ENCODE peak calls at places on chromosomes 6 and 20, in four cellular contexts. H, B, Q and Y are unnamed samples.

GRCh38 chr6:48109902-48110301 is 1.1 kb downstream of the PTCHD4 start:
- DNase-seq in H (no peak), B (no peak), Q (no peak), Y (no peak)

GRCh38 chr6:14772188-14772587 is 473.7 kb upstream of the JARID2 start:
- DNase-seq in B (no peak), H (no peak), Q (no peak), Y (no peak)

GRCh38 chr20:3158968-3159431 is 665 bp downstream of the FASTKD5 start:
- DNase-seq in B (no peak), Q (no peak), H (no peak), Y (no peak)

GRCh38 chr6:22447862-22448261 is 121.5 kb upstream of the HDGFL1 start:
- DNase-seq in Q (no peak), B (no peak), H (no peak), Y (no peak)

GRCh38 chr20:57317789-57318371 is 11.7 kb upstream of the SPO11 start:
- DNase-seq in Q (no peak), B (no peak), H (no peak), Y (no peak)

GRCh38 chr6:79077680-79078056 is 386 bp downstream of the PHIP start:
- DNase-seq in Q (no peak), H (no peak), B (no peak), Y (peak; percentile 50)

GRCh38 chr6:154791561-154792317 is 58.5 kb downstream of the SCAF8 start:
- DNase-seq in H (no peak), B (no peak), Q (no peak), Y (no peak)

GRCh38 chr20:19783966-19784401 is 25.9 kb downstream of the RIN2 start:
- DNase-seq in B (no peak), Q (no peak), H (no peak), Y (no peak)

GRCh38 chr20:22402990-22403859 is 181.1 kb downstream of the FOXA2 start:
- DNase-seq in B (no peak), Q (no peak), H (no peak), Y (no peak)

GRCh38 chr6:4567141-4567540 is 209.1 kb upstream of the CDYL start:
- DNase-seq in B (no peak), H (no peak), Q (no peak), Y (no peak)

DNA sequence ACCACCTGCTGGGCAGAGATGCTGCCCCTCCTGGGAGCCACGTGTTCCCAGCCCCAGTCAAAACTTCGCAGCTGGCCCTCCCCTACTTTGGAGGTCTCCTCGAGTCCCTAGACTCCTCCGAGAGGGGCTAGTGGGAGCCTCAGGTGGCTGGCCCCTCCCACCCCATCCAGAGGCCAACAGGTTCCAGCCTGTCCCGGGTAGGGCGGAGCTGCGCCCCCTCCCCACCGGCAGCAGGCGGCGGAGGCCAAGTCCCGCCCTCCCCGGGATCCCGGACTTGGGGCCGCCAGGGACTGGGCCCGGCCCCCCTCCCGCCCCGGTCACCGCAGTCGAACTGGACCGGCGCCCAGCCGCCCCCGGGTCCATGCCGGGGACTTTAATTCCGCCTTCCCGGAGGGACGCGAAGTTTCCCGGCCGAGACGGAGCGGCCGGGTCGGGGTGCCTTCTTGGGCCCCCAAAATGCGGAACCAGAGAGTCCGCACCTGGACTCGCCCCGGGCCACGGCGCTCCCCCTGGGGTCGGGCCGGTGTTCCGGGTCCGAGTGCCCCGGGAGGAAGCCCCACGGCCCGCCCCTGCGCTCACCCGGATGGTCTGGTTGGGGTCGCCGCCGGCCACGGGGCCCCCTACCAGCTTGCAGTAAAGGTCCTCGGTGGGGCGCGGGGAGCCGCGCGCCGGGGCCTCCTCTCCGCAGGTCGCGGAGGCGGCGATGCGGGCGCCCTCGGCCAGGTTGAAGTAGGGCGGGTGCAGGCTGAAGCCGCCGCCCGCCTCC is 559 bp downstream of the LAMA5 start:
- DNase-seq in Q (no peak), B (no peak), H (peak; percentile 82), Y (no peak)
- H3K4me1 ChIP-seq in Q (peaks cover 74% of the 10 kb centered on the region), B (peaks cover 13% of the 10 kb centered on the region), H (no peaks in the 10 kb centered on the region), Y (peaks cover 16% of the 10 kb centered on the region)

GRCh38 chr6:40585661-40586269 is 1.4 kb downstream of the LRFN2 start:
- DNase-seq in B (no peak), Q (no peak), H (no peak), Y (no peak)

GRCh38 chr6:40583694-40584093 is 3.5 kb downstream of the LRFN2 start:
- DNase-seq in B (no peak), H (no peak), Q (no peak), Y (no peak)

GRCh38 chr6:40586369-40586768 is 795 bp downstream of the LRFN2 start:
- DNase-seq in B (peak; percentile 41), Q (no peak), H (no peak), Y (no peak)

GRCh38 chr6:40585218-40585617 is 1.9 kb downstream of the LRFN2 start:
- DNase-seq in Q (no peak), B (no peak), H (no peak), Y (no peak)

DNA sequence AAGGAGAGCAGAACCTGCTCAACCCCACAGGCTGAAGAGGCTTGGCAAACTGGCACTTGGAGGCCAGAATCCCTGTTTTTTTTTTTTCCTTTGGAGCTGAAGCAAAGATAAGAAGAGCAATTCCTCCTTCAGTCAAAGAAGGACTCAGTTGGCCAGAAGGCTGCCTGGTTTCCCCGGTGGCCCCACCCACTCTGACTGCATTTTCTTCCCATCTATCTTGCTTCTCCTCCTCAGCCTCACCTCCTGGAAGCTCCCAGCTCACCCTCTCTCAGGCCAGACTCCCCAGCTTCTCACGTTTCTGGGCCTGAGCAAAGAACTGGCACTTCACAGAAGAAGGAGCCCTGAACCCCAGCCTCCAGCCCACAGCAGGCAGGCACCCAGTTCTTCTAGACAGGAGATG is 2.4 kb downstream of the LRFN2 start:
- DNase-seq in Q (no peak), B (no peak), H (no peak), Y (no peak)
- H3K27me3 ChIP-seq in Q (peaks cover 12% of the 10 kb centered on the region), B (no peaks in the 10 kb centered on the region), H (no peaks in the 10 kb centered on the region), Y (peaks cover 8% of the 10 kb centered on the region)

DNA sequence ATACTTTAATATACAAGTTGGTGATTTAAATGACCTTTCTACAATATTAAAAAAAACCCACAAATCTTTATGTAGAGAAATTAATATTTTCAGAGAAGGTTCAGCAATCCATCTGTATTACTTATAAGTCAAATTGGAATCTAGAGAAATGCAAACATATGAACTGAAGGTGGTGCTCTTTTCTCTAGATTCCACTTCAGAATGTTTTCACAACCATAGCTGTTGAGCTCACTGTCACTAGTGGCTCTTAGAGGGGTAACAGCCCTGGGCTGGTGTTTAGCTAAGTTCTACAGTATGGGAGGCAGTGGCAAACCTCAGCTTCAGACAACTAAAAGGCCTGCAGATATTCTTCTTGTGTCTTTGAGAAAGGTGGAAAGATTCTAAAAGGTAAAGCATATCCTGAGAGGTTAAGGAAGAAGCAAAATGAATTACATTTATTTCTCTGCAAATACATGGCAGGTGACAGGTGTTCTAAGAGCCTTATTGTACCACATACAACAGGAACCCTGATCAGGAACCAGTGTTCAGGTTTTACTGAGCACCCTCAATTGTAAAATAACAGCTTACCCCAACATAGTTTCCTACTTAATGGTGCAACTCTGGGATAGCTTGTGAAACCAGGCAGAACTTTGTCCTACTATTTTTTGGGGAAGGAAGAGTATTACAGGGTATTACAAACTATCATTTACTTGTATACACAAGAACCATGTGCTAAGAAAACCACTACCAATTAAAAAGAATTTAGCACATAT is 56.6 kb upstream of the SAMHD1 start:
- DNase-seq in H (no peak), B (no peak), Q (no peak), Y (no peak)
- H3K4me1 ChIP-seq in H (no peaks in the 10 kb centered on the region), B (no peaks in the 10 kb centered on the region), Q (no peaks in the 10 kb centered on the region), Y (peaks cover 3% of the 10 kb centered on the region)

DNA sequence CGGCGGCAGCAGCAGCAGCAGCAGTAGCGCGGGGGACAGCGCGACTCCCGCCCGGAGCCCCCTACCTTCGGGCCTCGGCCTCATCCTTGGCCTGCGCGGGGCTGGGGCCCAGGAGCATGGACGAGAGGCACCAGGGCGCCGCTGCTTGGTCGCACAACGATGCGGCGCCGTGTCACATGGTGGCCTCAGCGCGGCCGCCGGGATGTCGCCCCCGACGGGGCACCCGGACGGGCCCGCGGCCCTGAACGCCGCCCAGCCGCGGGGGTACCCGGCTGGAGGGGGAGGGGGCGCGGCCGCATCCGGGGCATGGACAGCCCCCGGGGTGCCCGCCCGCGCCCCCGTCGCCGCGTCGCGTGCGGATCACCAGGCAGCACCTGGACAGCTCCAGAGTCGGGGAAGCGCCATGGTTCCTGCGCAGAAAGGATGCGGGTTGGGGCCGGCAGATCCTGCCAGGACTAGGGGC is 57.1 kb downstream of the CDH22 start:
- DNase-seq in H (no peak), B (no peak), Q (no peak), Y (no peak)
- H3K27me3 ChIP-seq in H (no peaks in the 10 kb centered on the region), B (no peaks in the 10 kb centered on the region), Q (peaks cover 2% of the 10 kb centered on the region), Y (peaks cover 17% of the 10 kb centered on the region)

DNA sequence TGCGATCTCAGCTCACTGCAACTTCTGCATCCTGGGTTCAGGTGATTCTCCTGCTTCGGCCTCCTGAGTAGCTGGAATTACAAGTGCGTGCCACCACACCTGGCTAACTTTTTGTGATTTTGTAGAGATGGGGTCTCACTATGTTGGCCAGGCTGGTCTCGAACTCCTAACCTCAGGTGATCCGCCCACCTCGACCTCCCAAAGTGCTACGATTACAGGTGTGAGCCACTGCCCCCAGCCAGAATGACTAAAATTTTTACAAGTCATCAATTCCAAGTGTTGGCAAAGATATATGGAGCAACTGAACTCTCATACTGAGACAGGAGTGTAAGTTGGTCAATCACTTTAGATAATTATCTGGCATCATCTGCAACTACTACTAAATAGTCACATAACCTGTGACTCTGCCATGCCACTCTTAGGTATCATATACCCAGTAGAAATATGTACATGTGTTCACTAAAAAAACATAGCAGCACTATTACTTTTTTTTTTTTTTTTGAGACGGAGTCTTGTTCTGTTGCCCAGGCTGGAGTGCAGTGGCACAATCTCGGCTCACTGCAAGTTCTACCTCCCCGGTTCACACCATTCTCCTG is 3.0 kb downstream of the EIF6 start:
- DNase-seq in Q (no peak), H (peak; percentile 9), B (no peak), Y (no peak)
- H3K4me1 ChIP-seq in Q (peaks cover 40% of the 10 kb centered on the region), H (no peaks in the 10 kb centered on the region), B (peaks cover 14% of the 10 kb centered on the region), Y (peaks cover 14% of the 10 kb centered on the region)